ENCODE peak calls at places on chromosomes 12 and 14, in four cellular contexts. W is K562, J is HepG2, S is H1. G is an unnamed sample.
A peak's percentile ranks its signal among the peaks of the same experiment; 100 is the strongest.

GRCh38 chr14:58635041-58635440 is 2.7 kb upstream of the DACT1 start:
- DNase-seq in W (no peak), J (no peak), S (no peak), G (no peak)

GRCh38 chr12:12046401-12046800 is 24.3 kb upstream of the BCL2L14 start:
- DNase-seq in W (no peak), J (no peak), S (no peak), G (no peak)

GRCh38 chr14:96584907-96585671 is 82.9 kb downstream of the PAPOLA start:
- DNase-seq in W (no peak), J (no peak), S (no peak), G (no peak)

GRCh38 chr12:105084251-105085250 is at the start of gene ALDH1L2:
- DNase-seq in W (peak; percentile 86), J (peak; percentile 15), S (peak; percentile 73), G (no peak)

GRCh38 chr12:49806877-49807276 is 21.3 kb downstream of the NCKAP5L start:
- DNase-seq in W (no peak), J (no peak), S (no peak), G (no peak)

GRCh38 chr12:26976687-26977086 is 37.5 kb downstream of the TM7SF3 start:
- DNase-seq in W (no peak), J (no peak), S (no peak), G (no peak)

GRCh38 chr14:82647088-82647697 is 1113.5 kb upstream of the SEL1L start:
- DNase-seq in W (no peak), J (no peak), S (no peak), G (no peak)

GRCh38 chr14:89330236-89331002 is 86.6 kb downstream of the FOXN3 start:
- DNase-seq in W (no peak), J (no peak), S (no peak), G (no peak)

GRCh38 chr12:28506271-28506670 is 316.0 kb downstream of the CCDC91 start:
- DNase-seq in W (no peak), J (no peak), S (no peak), G (no peak)

GRCh38 chr14:22847661-22848341 is 11.4 kb downstream of the MMP14 start:
- DNase-seq in W (no peak), J (no peak), S (no peak), G (no peak)

GRCh38 chr12:69383074-69383473 is 23.5 kb downstream of the YEATS4 start:
- DNase-seq in W (no peak), J (no peak), S (no peak), G (no peak)

GRCh38 chr12:47277972-47278448 is 198.3 kb upstream of the AMIGO2 start:
- DNase-seq in W (peak; percentile 70), J (no peak), S (no peak), G (no peak)

GRCh38 chr14:73771848-73772705 is 57.9 kb upstream of the PNMA1 start:
- DNase-seq in W (peak; percentile 81), J (peak; percentile 94), S (peak; percentile 43), G (peak; percentile 85)

GRCh38 chr12:105272152-105272551 is 36.2 kb upstream of the APPL2 start:
- DNase-seq in W (no peak), J (no peak), S (no peak), G (no peak)

GRCh38 chr12:4272014-4272975 is 1.3 kb upstream of the CCND2 start:
- DNase-seq in W (peak; percentile 41), J (no peak), S (no peak), G (peak; percentile 74)

GRCh38 chr12:94145231-94145979 is 3.0 kb upstream of the PLXNC1 start:
- DNase-seq in W (peak; percentile 26), J (no peak), S (no peak), G (no peak)

GRCh38 chr14:36508418-36509051 is 11.5 kb downstream of the NKX2-1 start:
- DNase-seq in W (no peak), J (no peak), S (no peak), G (no peak)

GRCh38 chr12:16609140-16609539 is 3.2 kb upstream of the LMO3 start:
- DNase-seq in W (no peak), J (no peak), S (no peak), G (no peak)

GRCh38 chr12:92437452-92437851 is 265.3 kb upstream of the PLEKHG7 start:
- DNase-seq in W (no peak), J (no peak), S (no peak), G (no peak)

GRCh38 chr12:18224745-18225144 is 36.6 kb upstream of the PIK3C2G start:
- DNase-seq in W (no peak), J (peak; percentile 21), S (peak; percentile 10), G (no peak)

GRCh38 chr12:7716391-7716790 is 5.2 kb downstream of the DPPA3 start:
- DNase-seq in W (peak; percentile 14), J (peak; percentile 55), S (no peak), G (no peak)

GRCh38 chr12:54463034-54463433 is 10.4 kb downstream of the GTSF1 start:
- DNase-seq in W (peak; percentile 25), J (no peak), S (no peak), G (no peak)

GRCh38 chr12:34601689-34602088 is 579.4 kb downstream of the ALG10 start:
- DNase-seq in W (no peak), J (no peak), S (no peak), G (no peak)

GRCh38 chr14:105939810-105940508 is 413.6 kb downstream of the TMEM121 start:
- DNase-seq in W (no peak), J (no peak), S (no peak), G (no peak)
- TF ChIP-seq HDAC6 in W (no peak), J (no peak), S (no peak), G (no peak)

DNA sequence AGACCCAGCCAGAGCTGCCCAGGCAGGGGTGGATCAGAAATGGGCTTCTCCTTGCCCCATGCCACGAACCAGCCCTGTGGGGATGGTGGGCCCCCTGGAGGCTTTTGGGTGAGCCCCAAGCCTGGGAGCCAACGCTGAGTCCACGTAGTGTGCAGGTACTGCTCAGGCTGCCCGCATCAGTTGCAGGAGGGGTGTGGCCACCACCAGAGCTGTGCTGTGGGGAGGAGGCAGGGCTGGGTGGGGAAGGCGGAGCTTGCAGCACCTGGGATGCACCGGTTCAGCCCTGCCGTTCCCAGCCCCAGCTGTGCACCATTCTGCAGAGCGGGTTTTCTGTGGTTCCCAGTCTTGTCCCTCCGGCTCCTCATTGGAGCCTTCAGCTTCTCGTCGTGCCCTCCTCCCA is 36.3 kb downstream of the IL31 start:
- DNase-seq in W (peak; percentile 56), J (no peak), S (no peak), G (no peak)
- TF ChIP-seq HDAC6 in W (no peak), J (no peak), S (no peak), G (no peak)

GRCh38 chr14:32696325-32697101 is 242.2 kb upstream of the NPAS3 start:
- DNase-seq in W (no peak), J (no peak), S (no peak), G (no peak)

GRCh38 chr14:32697114-32697513 is 241.6 kb upstream of the NPAS3 start:
- DNase-seq in W (no peak), J (no peak), S (no peak), G (no peak)

GRCh38 chr14:32694795-32695449 is 243.8 kb upstream of the NPAS3 start:
- DNase-seq in W (no peak), J (no peak), S (no peak), G (no peak)

GRCh38 chr14:32692441-32692840 is 246.2 kb upstream of the NPAS3 start:
- DNase-seq in W (no peak), J (no peak), S (no peak), G (no peak)

DNA sequence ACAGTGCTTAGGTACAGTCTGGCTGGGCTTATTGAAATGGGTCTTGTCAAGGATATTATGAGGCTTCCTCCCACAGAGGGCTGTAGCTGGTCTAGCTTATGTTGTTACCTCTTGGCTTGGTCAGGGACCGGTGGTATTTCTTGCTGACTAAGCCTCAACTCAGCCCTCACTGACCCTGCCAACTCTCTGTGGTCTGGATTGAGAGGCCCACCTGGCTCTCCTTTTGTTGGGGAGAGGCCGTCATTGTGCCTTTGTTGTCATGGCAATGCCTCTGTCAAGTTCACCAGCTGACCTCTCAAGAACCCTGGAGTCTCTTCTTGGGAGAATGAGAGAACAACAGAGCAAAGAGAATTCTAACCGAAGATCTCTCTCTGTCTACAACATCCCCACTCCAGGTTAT is 245.6 kb upstream of the NPAS3 start:
- DNase-seq in W (no peak), J (no peak), S (no peak), G (no peak)
- TF ChIP-seq HDAC6 in W (no peak), J (no peak), S (no peak), G (no peak)

DNA sequence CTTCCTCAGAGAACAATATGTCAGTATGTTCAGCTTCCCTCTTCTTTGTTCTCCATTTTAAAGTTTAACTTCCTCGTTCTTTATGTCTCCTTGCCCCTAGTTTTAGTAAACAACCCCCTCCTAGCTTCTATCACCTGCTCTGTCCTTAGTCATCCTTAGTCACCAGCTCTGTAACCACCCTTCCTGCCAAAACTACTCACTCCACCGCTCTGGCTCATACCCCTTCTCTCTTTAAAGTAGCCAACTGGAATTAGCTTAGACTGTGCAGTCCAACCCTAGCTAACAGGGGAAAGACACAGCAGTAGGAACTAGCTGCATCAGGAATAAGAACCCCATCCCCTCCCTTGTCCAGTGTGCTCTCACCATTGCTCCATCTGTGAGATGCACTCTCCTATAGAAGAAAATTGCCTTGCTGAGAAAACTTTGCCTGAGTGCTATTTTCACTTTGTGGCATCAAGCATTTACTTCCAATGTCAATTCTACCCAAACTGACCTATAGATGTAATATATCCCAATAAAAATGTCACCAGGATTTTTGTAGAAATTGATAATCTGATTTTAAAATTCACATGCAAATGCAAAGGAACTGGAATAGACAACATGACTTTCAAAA is 603.2 kb downstream of the C12orf50 start:
- DNase-seq in W (no peak), J (no peak), S (no peak), G (no peak)
- TF ChIP-seq HDAC6 in W (no peak), J (no peak), S (no peak), G (no peak)

GRCh38 chr14:94376108-94376975 is 12.1 kb downstream of the SERPINA1 start:
- DNase-seq in W (no peak), J (no peak), S (no peak), G (no peak)

GRCh38 chr14:94376976-94377865 is 11.2 kb downstream of the SERPINA1 start:
- DNase-seq in W (no peak), J (peak; percentile 78), S (no peak), G (no peak)

GRCh38 chr14:94375552-94376107 is 12.8 kb downstream of the SERPINA1 start:
- DNase-seq in W (no peak), J (no peak), S (no peak), G (no peak)

GRCh38 chr14:94373708-94374107 is 14.7 kb downstream of the SERPINA1 start:
- DNase-seq in W (no peak), J (no peak), S (no peak), G (no peak)

GRCh38 chr14:94374749-94375148 is 13.7 kb downstream of the SERPINA1 start:
- DNase-seq in W (no peak), J (no peak), S (no peak), G (no peak)
- TF ChIP-seq HDAC6 in W (no peak), J (no peak), S (no peak), G (no peak)

GRCh38 chr12:76549131-76549530 is 10.4 kb downstream of the OSBPL8 start:
- DNase-seq in W (no peak), J (no peak), S (no peak), G (no peak)
- TF ChIP-seq HDAC6 in W (no peak), J (no peak), S (no peak), G (no peak)

GRCh38 chr12:45981075-45981837 is 9.1 kb downstream of the SCAF11 start:
- DNase-seq in W (no peak), J (no peak), S (no peak), G (no peak)
- TF ChIP-seq HDAC6 in W (no peak), J (no peak), S (no peak), G (no peak)

GRCh38 chr14:19878029-19878642 is 3.2 kb downstream of the OR4K2 start:
- DNase-seq in W (peak; percentile 17), J (peak; percentile 30), S (no peak), G (no peak)
- TF ChIP-seq HDAC6 in W (no peak), J (no peak), S (no peak), G (no peak)